ENCODE peak calls at places on chromosomes 16 and 17, in four cellular contexts. G is NCI-H524, I is skeletal muscle cell, U is iPS DF 6.9. R is an unnamed sample.
A peak's percentile ranks its signal among the peaks of the same experiment; 100 is the strongest.

GRCh38 chr17:38663125-38663751 is 11.5 kb downstream of the EPOP start:
- DNase-seq in G (peak; percentile 81), I (no peak), U (peak; percentile 90), R (peak; percentile 72)

GRCh38 chr17:7460850-7461660 is 16.2 kb downstream of the CHRNB1 start:
- DNase-seq in G (no peak), I (no peak), U (no peak), R (no peak)

GRCh38 chr17:39196820-39197331 is 593 bp downstream of the CACNB1 start:
- DNase-seq in G (no peak), I (no peak), U (no peak), R (no peak)

GRCh38 chr16:56869513-56870270 is 4.7 kb downstream of the SLC12A3 start:
- DNase-seq in G (no peak), I (no peak), U (peak; percentile 41), R (no peak)

GRCh38 chr16:57045694-57046381 is 46.5 kb upstream of the CPNE2 start:
- DNase-seq in G (peak; percentile 20), I (no peak), U (peak; percentile 37), R (peak; percentile 2)

GRCh38 chr16:13909872-13910303 is 10.1 kb upstream of the ERCC4 start:
- DNase-seq in G (no peak), I (peak; percentile 12), U (no peak), R (no peak)

GRCh38 chr17:64212122-64212521 is 50.9 kb downstream of the TEX2 start:
- DNase-seq in G (no peak), I (peak; percentile 56), U (no peak), R (no peak)

GRCh38 chr16:17266606-17267313 is 204.0 kb downstream of the XYLT1 start:
- DNase-seq in G (no peak), I (no peak), U (no peak), R (no peak)

GRCh38 chr17:50186661-50187402 is 14.6 kb downstream of the COL1A1 start:
- DNase-seq in G (no peak), I (no peak), U (no peak), R (no peak)

GRCh38 chr16:47143677-47144558 is at the start of gene NETO2:
- DNase-seq in G (peak; percentile 41), I (no peak), U (no peak), R (no peak)

GRCh38 chr16:17921357-17921978 is 415.1 kb downstream of the NPIPA8 start:
- DNase-seq in G (no peak), I (no peak), U (peak; percentile 48), R (peak; percentile 19)

R was measured in NCI-H1694.